ENCODE peak calls at places on chromosomes 2 and 18, in six cellular contexts. B, T, S, H, K and Q are unnamed samples.

GRCh38 chr18:48813833-48814489 is 136.8 kb downstream of the SMAD7 start:
- DNase-seq in S (no peak), K (no peak), H (no peak), B (peak), T (peak), Q (no peak)

GRCh38 chr2:145415151-145415550 is 895.2 kb upstream of the ZEB2 start:
- DNase-seq in T (no peak), K (no peak), B (no peak), S (no peak), H (no peak), Q (no peak)

GRCh38 chr2:137411556-137411955 is 552.7 kb upstream of the HNMT start:
- DNase-seq in K (no peak), H (no peak), B (no peak), T (no peak), S (no peak), Q (no peak)

GRCh38 chr2:16656784-16657391 is 8.7 kb downstream of the CYRIA start:
- DNase-seq in B (no peak), H (peak), K (no peak), S (no peak), T (no peak), Q (no peak)

GRCh38 chr18:47531759-47532158 is 280.3 kb upstream of the SKOR2 start:
- DNase-seq in H (no peak), S (no peak), B (no peak), T (no peak), K (no peak), Q (no peak)

GRCh38 chr2:109382236-109382930 is 231.4 kb downstream of the SEPTIN10 start:
- DNase-seq in B (no peak), T (no peak), H (no peak), S (no peak), K (no peak), Q (no peak)

GRCh38 chr2:9966491-9967022 is 15.1 kb downstream of the GRHL1 start:
- DNase-seq in K (no peak), H (no peak), S (no peak), B (no peak), T (no peak), Q (no peak)

GRCh38 chr2:239793851-239794250 is 231.3 kb downstream of the NDUFA10 start:
- DNase-seq in H (no peak), K (no peak), S (no peak), T (peak), B (no peak), Q (no peak)

GRCh38 chr2:237271698-237272097 is 142.3 kb downstream of the COL6A3 start:
- DNase-seq in K (no peak), T (no peak), S (no peak), B (no peak), H (no peak), Q (no peak)

GRCh38 chr18:77114564-77115391 is 17.8 kb downstream of the MBP start:
- DNase-seq in B (peak), K (no peak), T (no peak), S (no peak), H (no peak), Q (no peak)

GRCh38 chr2:113164930-113165585 is 8.7 kb upstream of the PSD4 start:
- DNase-seq in H (no peak), T (no peak), S (no peak), K (no peak), B (peak), Q (no peak)

GRCh38 chr2:17300141-17300540 is 218.1 kb downstream of the RAD51AP2 start:
- DNase-seq in K (no peak), T (no peak), S (no peak), B (no peak), H (no peak), Q (no peak)

GRCh38 chr2:113962692-113963480 is 73.0 kb downstream of the ACTR3 start:
- DNase-seq in H (no peak), S (no peak), T (no peak), K (no peak), B (no peak), Q (no peak)

GRCh38 chr2:68589963-68590362 is 53.4 kb upstream of the PROKR1 start:
- DNase-seq in T (no peak), H (no peak), K (no peak), B (no peak), S (no peak), Q (no peak)

GRCh38 chr2:203582468-203582867 is 47.4 kb upstream of the RAPH1 start:
- DNase-seq in K (no peak), S (no peak), H (no peak), T (no peak), B (peak), Q (no peak)

GRCh38 chr2:127149384-127149783 is 42.4 kb upstream of the BIN1 start:
- DNase-seq in B (no peak), T (no peak), K (no peak), H (no peak), S (no peak), Q (no peak)

GRCh38 chr2:43136862-43137261 is 89.5 kb downstream of the ZFP36L2 start:
- DNase-seq in K (no peak), H (no peak), S (peak), B (peak), T (peak), Q (no peak)

GRCh38 chr2:238126338-238126737 is 12.1 kb upstream of the KLHL30 start:
- DNase-seq in B (no peak), T (no peak), S (no peak), K (no peak), H (no peak), Q (no peak)

GRCh38 chr18:3821524-3821923 is 371.6 kb downstream of the TGIF1 start:
- DNase-seq in H (no peak), T (no peak), S (no peak), B (peak), K (no peak), Q (no peak)

GRCh38 chr2:25618676-25619075 is 54.7 kb downstream of the DTNB start:
- DNase-seq in S (no peak), B (peak), K (peak), T (no peak), H (no peak), Q (peak)

GRCh38 chr2:38174646-38175096 is 98.7 kb upstream of the CYP1B1 start:
- DNase-seq in T (no peak), S (no peak), K (no peak), H (no peak), B (no peak), Q (no peak)

GRCh38 chr18:46360102-46360699 is 256.0 kb downstream of the HAUS1 start:
- DNase-seq in K (no peak), H (no peak), T (no peak), B (no peak), S (no peak), Q (no peak)